ENCODE peak calls at places on chromosomes 11 and 22, in four cellular contexts. One of them, this sample, is unnamed.

GRCh38 chr11:67300256-67300755 is 3.0 kb upstream of the SSH3 start:
- DNase-seq in gastrocnemius medialis: no peak
- DNase-seq in sigmoid colon: no peak
- DNase-seq in astrocyte of the spinal cord: no peak
- DNase-seq in this sample: no peak

GRCh38 chr11:70575396-70576060 is 177.2 kb downstream of the CTTN start:
- DNase-seq in gastrocnemius medialis: no peak
- DNase-seq in sigmoid colon: peak
- DNase-seq in astrocyte of the spinal cord: no peak
- DNase-seq in this sample: no peak

GRCh38 chr22:33361581-33361980 is 303.4 kb upstream of the SYN3 start:
- DNase-seq in gastrocnemius medialis: no peak
- DNase-seq in sigmoid colon: no peak
- DNase-seq in astrocyte of the spinal cord: no peak
- DNase-seq in this sample: no peak

GRCh38 chr11:119728226-119728626 is 774 bp downstream of the NECTIN1 start:
- DNase-seq in gastrocnemius medialis: no peak
- DNase-seq in sigmoid colon: no peak
- DNase-seq in astrocyte of the spinal cord: no peak
- DNase-seq in this sample: no peak

GRCh38 chr11:72135891-72136676 is 559 bp downstream of the FOLR3 start:
- DNase-seq in gastrocnemius medialis: no peak
- DNase-seq in sigmoid colon: no peak
- DNase-seq in astrocyte of the spinal cord: no peak
- DNase-seq in this sample: no peak

GRCh38 chr11:96241351-96241841 is 101.6 kb downstream of the MAML2 start:
- DNase-seq in gastrocnemius medialis: no peak
- DNase-seq in sigmoid colon: no peak
- DNase-seq in astrocyte of the spinal cord: no peak
- DNase-seq in this sample: no peak

GRCh38 chr11:78168539-78169477 is 19.6 kb downstream of the KCTD21 start:
- DNase-seq in gastrocnemius medialis: peak
- DNase-seq in sigmoid colon: peak
- DNase-seq in astrocyte of the spinal cord: peak
- DNase-seq in this sample: no peak

GRCh38 chr11:67379061-67380058 is 6.0 kb upstream of the CLCF1 start:
- DNase-seq in gastrocnemius medialis: no peak
- DNase-seq in sigmoid colon: no peak
- DNase-seq in astrocyte of the spinal cord: no peak
- DNase-seq in this sample: no peak

GRCh38 chr11:102457056-102457677 is 4.6 kb upstream of the TMEM123 start:
- DNase-seq in gastrocnemius medialis: no peak
- DNase-seq in sigmoid colon: no peak
- DNase-seq in astrocyte of the spinal cord: no peak
- DNase-seq in this sample: no peak

DNA sequence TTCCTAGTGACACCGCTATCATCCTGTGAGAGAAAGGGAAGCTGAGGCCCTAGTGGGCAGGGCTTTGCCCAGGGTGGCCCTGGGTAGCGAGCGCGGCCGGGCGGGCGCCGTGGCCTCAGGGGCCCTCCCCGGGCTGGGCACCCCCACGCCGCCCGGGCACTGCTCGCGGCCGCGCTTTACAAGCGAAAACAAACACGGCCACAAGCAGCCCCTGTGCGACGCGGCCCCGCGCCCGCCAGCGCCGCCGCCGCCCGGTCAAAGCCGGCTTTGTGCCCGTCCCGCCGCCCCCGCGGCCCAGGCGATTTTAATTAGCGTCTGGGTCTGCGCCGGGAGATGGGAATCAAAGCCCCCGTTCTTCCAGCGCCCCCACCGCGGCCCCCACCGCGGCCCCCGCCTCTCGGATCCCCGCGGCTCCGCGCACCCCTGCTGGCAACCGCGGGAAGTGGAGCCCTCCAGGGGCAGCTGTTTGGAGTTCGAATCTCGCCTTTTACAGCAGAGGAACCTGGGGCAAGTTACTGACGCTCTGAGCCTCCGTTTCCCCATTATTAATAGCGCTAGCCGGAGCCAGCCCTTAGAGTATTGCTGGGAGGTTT is 47.9 kb downstream of the CHRDL2 start:
- DNase-seq in gastrocnemius medialis: no peak
- DNase-seq in sigmoid colon: peak
- DNase-seq in astrocyte of the spinal cord: no peak
- DNase-seq in this sample: no peak
- TF ChIP-seq CTCF in gastrocnemius medialis: peak
- TF ChIP-seq CTCF in sigmoid colon: peak
- TF ChIP-seq CTCF in astrocyte of the spinal cord: peak
- TF ChIP-seq CTCF in this sample: peak

DNA sequence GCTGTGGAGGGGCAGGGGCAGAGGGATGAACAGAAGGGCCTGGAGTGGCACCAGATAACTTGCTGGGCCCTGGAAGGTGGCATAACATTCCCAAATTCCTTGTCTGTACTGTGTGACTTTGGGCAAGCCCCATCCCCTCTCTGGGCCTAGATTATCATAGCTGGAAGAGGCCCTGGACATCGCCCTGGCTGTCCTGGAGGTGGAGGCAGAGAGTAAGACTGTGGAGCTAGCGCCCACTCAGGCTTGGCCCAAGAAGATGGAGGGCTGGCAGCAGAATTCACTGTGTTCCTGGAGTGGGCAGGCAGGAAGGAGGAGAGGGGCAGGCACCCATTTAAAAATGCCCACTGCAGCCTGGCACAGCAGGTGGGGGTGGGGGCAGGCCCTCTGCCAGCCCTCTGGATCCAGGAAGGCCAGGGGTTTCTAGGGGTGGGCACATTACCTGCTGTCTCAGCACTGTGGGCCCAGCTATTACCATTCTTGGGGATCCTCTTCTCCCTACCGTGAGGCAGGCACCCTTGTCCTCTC is 22.6 kb downstream of the ARHGEF17 start:
- DNase-seq in gastrocnemius medialis: no peak
- DNase-seq in sigmoid colon: no peak
- DNase-seq in astrocyte of the spinal cord: no peak
- DNase-seq in this sample: no peak
- TF ChIP-seq CTCF in gastrocnemius medialis: peak
- TF ChIP-seq CTCF in sigmoid colon: peak
- TF ChIP-seq CTCF in astrocyte of the spinal cord: peak
- TF ChIP-seq CTCF in this sample: no peak

GRCh38 chr11:33323421-33323820 is 66.2 kb downstream of the HIPK3 start:
- DNase-seq in gastrocnemius medialis: no peak
- DNase-seq in sigmoid colon: no peak
- DNase-seq in astrocyte of the spinal cord: no peak
- DNase-seq in this sample: no peak

GRCh38 chr11:33320814-33321330 is 63.7 kb downstream of the HIPK3 start:
- DNase-seq in gastrocnemius medialis: no peak
- DNase-seq in sigmoid colon: no peak
- DNase-seq in astrocyte of the spinal cord: no peak
- DNase-seq in this sample: no peak

GRCh38 chr11:33321483-33321882 is 64.3 kb downstream of the HIPK3 start:
- DNase-seq in gastrocnemius medialis: no peak
- DNase-seq in sigmoid colon: no peak
- DNase-seq in astrocyte of the spinal cord: no peak
- DNase-seq in this sample: no peak

GRCh38 chr11:33325456-33325855 is 68.3 kb downstream of the HIPK3 start:
- DNase-seq in gastrocnemius medialis: no peak
- DNase-seq in sigmoid colon: no peak
- DNase-seq in astrocyte of the spinal cord: no peak
- DNase-seq in this sample: no peak

GRCh38 chr11:33324211-33324985 is 67.2 kb downstream of the HIPK3 start:
- DNase-seq in gastrocnemius medialis: no peak
- DNase-seq in sigmoid colon: no peak
- DNase-seq in astrocyte of the spinal cord: no peak
- DNase-seq in this sample: no peak
- TF ChIP-seq CTCF in gastrocnemius medialis: no peak
- TF ChIP-seq CTCF in sigmoid colon: no peak
- TF ChIP-seq CTCF in astrocyte of the spinal cord: no peak
- TF ChIP-seq CTCF in this sample: no peak

GRCh38 chr11:63022422-63022821 is 6.8 kb upstream of the SLC22A8 start:
- DNase-seq in gastrocnemius medialis: no peak
- DNase-seq in sigmoid colon: no peak
- DNase-seq in astrocyte of the spinal cord: no peak
- DNase-seq in this sample: no peak
- TF ChIP-seq CTCF in gastrocnemius medialis: no peak
- TF ChIP-seq CTCF in sigmoid colon: no peak
- TF ChIP-seq CTCF in astrocyte of the spinal cord: no peak
- TF ChIP-seq CTCF in this sample: no peak

GRCh38 chr11:124150684-124151083 is 32.5 kb upstream of the OR10D3 start:
- DNase-seq in gastrocnemius medialis: no peak
- DNase-seq in sigmoid colon: no peak
- DNase-seq in astrocyte of the spinal cord: no peak
- DNase-seq in this sample: no peak

GRCh38 chr11:124152770-124153407 is 30.3 kb upstream of the OR10D3 start:
- DNase-seq in gastrocnemius medialis: no peak
- DNase-seq in sigmoid colon: no peak
- DNase-seq in astrocyte of the spinal cord: no peak
- DNase-seq in this sample: no peak
- TF ChIP-seq CTCF in gastrocnemius medialis: no peak
- TF ChIP-seq CTCF in sigmoid colon: no peak
- TF ChIP-seq CTCF in astrocyte of the spinal cord: no peak
- TF ChIP-seq CTCF in this sample: peak

DNA sequence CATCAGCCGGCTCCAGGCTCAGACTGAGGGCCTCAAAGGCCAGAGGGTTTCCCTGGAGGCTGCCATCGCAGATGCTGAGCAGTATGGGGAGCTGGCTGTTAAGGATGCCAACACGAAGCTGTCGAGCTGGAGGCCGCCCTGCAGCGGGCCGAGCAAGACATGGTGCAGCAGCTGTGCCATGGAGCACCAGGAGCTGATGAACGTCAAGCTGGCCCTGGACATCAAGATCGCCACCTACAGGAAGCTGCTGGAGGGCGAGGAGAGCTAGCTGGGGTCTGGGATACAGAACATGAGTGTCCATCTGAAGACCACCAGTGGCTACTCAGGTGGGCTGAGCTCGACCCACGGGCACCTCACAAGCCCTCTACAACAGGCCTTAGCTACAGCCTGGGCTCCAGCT is 4.0 kb upstream of the SCUBE2 start:
- DNase-seq in gastrocnemius medialis: no peak
- DNase-seq in sigmoid colon: no peak
- DNase-seq in astrocyte of the spinal cord: no peak
- DNase-seq in this sample: no peak
- TF ChIP-seq CTCF in gastrocnemius medialis: no peak
- TF ChIP-seq CTCF in sigmoid colon: no peak
- TF ChIP-seq CTCF in astrocyte of the spinal cord: peak
- TF ChIP-seq CTCF in this sample: no peak

GRCh38 chr22:46535876-46536558 is 1.4 kb downstream of the CELSR1 start:
- DNase-seq in gastrocnemius medialis: no peak
- DNase-seq in sigmoid colon: no peak
- DNase-seq in astrocyte of the spinal cord: no peak
- DNase-seq in this sample: no peak
- TF ChIP-seq CTCF in gastrocnemius medialis: no peak
- TF ChIP-seq CTCF in sigmoid colon: no peak
- TF ChIP-seq CTCF in astrocyte of the spinal cord: no peak
- TF ChIP-seq CTCF in this sample: no peak

GRCh38 chr11:38416141-38416540 is 1818.1 kb upstream of the RAG2 start:
- DNase-seq in gastrocnemius medialis: no peak
- DNase-seq in sigmoid colon: no peak
- DNase-seq in astrocyte of the spinal cord: peak
- DNase-seq in this sample: no peak

DNA sequence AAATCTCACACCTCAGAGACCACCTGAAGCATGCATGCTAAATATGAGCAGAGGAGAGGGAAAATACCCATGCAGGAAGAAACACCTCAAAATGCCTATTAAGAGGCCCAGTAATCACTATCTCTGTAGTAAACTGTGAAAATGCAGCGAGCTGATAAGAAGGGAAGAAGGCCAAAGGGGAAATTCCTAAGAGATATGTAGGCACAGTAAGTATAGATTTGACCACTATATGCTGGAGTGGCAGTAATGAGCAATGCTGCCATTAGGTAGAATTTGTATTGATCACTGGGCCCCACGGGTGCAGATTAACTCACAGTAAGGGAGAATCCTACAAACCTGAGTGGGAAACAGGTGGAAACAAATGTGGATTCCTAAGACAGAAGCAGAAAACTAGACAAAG is 1813.1 kb upstream of the RAG2 start:
- DNase-seq in gastrocnemius medialis: no peak
- DNase-seq in sigmoid colon: no peak
- DNase-seq in astrocyte of the spinal cord: no peak
- DNase-seq in this sample: no peak
- TF ChIP-seq CTCF in gastrocnemius medialis: no peak
- TF ChIP-seq CTCF in sigmoid colon: no peak
- TF ChIP-seq CTCF in astrocyte of the spinal cord: peak
- TF ChIP-seq CTCF in this sample: no peak